ENCODE peak calls at places on chromosomes 5 and 9, in four cellular contexts. S, G, P and F are unnamed samples.

GRCh38 chr9:107175039-107175438 is 108.0 kb upstream of the RAD23B start:
- DNase-seq in S (no peak), G (no peak), P (no peak), F (no peak)

GRCh38 chr9:108101410-108101809 is 611.8 kb upstream of the KLF4 start:
- DNase-seq in S (no peak), G (no peak), P (no peak), F (no peak)

GRCh38 chr5:848671-849111 is 2.1 kb downstream of the ZDHHC11 start:
- DNase-seq in S (no peak), G (no peak), P (no peak), F (no peak)

GRCh38 chr5:25301836-25302235 is 657.1 kb upstream of the CDH10 start:
- DNase-seq in S (no peak), G (no peak), P (no peak), F (no peak)

GRCh38 chr5:9781882-9782281 is 151.7 kb upstream of the TAS2R1 start:
- DNase-seq in S (no peak), G (no peak), P (no peak), F (no peak)

GRCh38 chr5:145347026-145347616 is 488.0 kb downstream of the PRELID2 start:
- DNase-seq in S (peak; percentile 9), G (peak; percentile 23), P (peak; percentile 64), F (peak; percentile 62)

GRCh38 chr9:18999173-18999785 is 33.7 kb downstream of the SAXO1 start:
- DNase-seq in S (no peak), G (no peak), P (no peak), F (no peak)

GRCh38 chr9:135582966-135583685 is 21.6 kb downstream of the PAEP start:
- DNase-seq in S (no peak), G (no peak), P (no peak), F (no peak)

GRCh38 chr5:150675044-150675443 is 14.0 kb downstream of the MYOZ3 start:
- DNase-seq in S (no peak), G (no peak), P (no peak), F (no peak)

GRCh38 chr9:129109952-129110739 is 447 bp downstream of the CRAT start:
- DNase-seq in S (peak; percentile 18), G (no peak), P (no peak), F (no peak)

GRCh38 chr9:136551401-136552116 is 5.7 kb upstream of the NOTCH1 start:
- DNase-seq in S (no peak), G (no peak), P (peak; percentile 56), F (peak; percentile 70)

GRCh38 chr5:142803428-142804111 is 33.4 kb downstream of the ARHGAP26 start:
- DNase-seq in S (no peak), G (no peak), P (peak; percentile 68), F (no peak)

GRCh38 chr5:74624501-74624900 is 16.0 kb downstream of the ENC1 start:
- DNase-seq in S (no peak), G (no peak), P (no peak), F (no peak)

GRCh38 chr5:12876541-12877298 is 972.5 kb upstream of the CTNND2 start:
- DNase-seq in S (no peak), G (no peak), P (no peak), F (no peak)

GRCh38 chr9:4375424-4376195 is 75.7 kb upstream of the GLIS3 start:
- DNase-seq in S (no peak), G (peak; percentile 26), P (peak; percentile 47), F (peak; percentile 52)

GRCh38 chr5:65483474-65484346 is 2.0 kb upstream of the ADAMTS6 start:
- DNase-seq in S (peak; percentile 63), G (peak; percentile 52), P (peak; percentile 83), F (peak; percentile 65)

GRCh38 chr5:39399135-39400036 is 25.4 kb downstream of the DAB2 start:
- DNase-seq in S (peak; percentile 30), G (peak; percentile 32), P (peak; percentile 76), F (no peak)

GRCh38 chr5:141734501-141735231 is 52.6 kb upstream of the ARAP3 start:
- DNase-seq in S (no peak), G (no peak), P (peak; percentile 47), F (peak; percentile 90)

GRCh38 chr5:143063175-143063970 is 293.2 kb downstream of the ARHGAP26 start:
- DNase-seq in S (no peak), G (no peak), P (no peak), F (no peak)

GRCh38 chr9:10612649-10613398 is at the start of gene PTPRD:
- DNase-seq in S (peak; percentile 32), G (no peak), P (no peak), F (peak; percentile 89)

GRCh38 chr5:113020461-113021273 is 44.1 kb downstream of the DCP2 start:
- DNase-seq in S (peak; percentile 90), G (peak; percentile 84), P (peak; percentile 84), F (no peak)

GRCh38 chr5:150582281-150582791 is 58.1 kb upstream of the SYNPO start:
- DNase-seq in S (peak; percentile 62), G (no peak), P (peak; percentile 38), F (peak; percentile 59)

GRCh38 chr9:74304598-74304997 is 192.5 kb upstream of the RORB start:
- DNase-seq in S (no peak), G (no peak), P (no peak), F (peak; percentile 66)

GRCh38 chr9:109319072-109319630 is 1.7 kb downstream of the EPB41L4B start:
- DNase-seq in S (no peak), G (no peak), P (no peak), F (peak; percentile 49)
- TF ChIP-seq EZH2 in S (no peak), G (no peak), P (peak; percentile 87), F (peak; percentile 77)

GRCh38 chr9:130446111-130446861 is 1.5 kb downstream of the ASS1 start:
- DNase-seq in S (peak; percentile 38), G (no peak), P (no peak), F (peak; percentile 64)

GRCh38 chr9:130444565-130445221 is at the start of gene ASS1:
- DNase-seq in S (peak; percentile 33), G (no peak), P (no peak), F (peak; percentile 83)

GRCh38 chr9:130443840-130444492 is 795 bp upstream of the ASS1 start:
- DNase-seq in S (no peak), G (no peak), P (no peak), F (no peak)

GRCh38 chr9:130447193-130447816 is 2.5 kb downstream of the ASS1 start:
- DNase-seq in S (no peak), G (no peak), P (no peak), F (no peak)

GRCh38 chr9:130445268-130445983 is 665 bp downstream of the ASS1 start:
- DNase-seq in S (peak; percentile 61), G (no peak), P (no peak), F (peak; percentile 50)
- TF ChIP-seq EZH2 in S (no peak), G (no peak), P (peak; percentile 66), F (peak; percentile 38)

GRCh38 chr9:109641079-109641659 is 138.8 kb upstream of the PALM2AKAP2 start:
- DNase-seq in S (no peak), G (no peak), P (no peak), F (no peak)

GRCh38 chr9:109639666-109640231 is 140.2 kb upstream of the PALM2AKAP2 start:
- DNase-seq in S (no peak), G (no peak), P (no peak), F (peak; percentile 9)

GRCh38 chr9:109640232-109641078 is 139.5 kb upstream of the PALM2AKAP2 start:
- DNase-seq in S (no peak), G (no peak), P (no peak), F (peak; percentile 90)
- TF ChIP-seq EZH2 in S (no peak), G (no peak), P (no peak), F (peak; percentile 60)

GRCh38 chr9:120177121-120177520 is 402.8 kb downstream of the CDK5RAP2 start:
- DNase-seq in S (no peak), G (no peak), P (no peak), F (no peak)

DNA sequence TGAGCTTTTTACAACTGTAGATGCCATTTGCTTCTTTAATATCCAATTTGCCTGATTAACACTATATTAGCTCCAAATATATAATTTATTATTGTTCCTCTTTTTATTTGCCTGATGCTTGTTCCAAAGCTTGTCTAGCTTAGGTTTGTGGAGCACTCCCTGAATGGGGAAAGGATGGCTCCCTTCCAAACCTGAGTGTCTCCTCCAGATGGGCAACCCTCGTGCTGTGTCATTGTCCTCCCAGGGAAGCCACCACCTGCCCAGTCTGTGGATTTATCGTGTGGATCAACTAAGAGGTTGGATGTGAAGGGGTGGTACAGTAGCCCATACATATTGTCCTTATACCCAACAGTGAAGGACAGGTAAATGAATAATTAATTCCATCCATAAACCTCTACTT is 404.9 kb downstream of the CDK5RAP2 start:
- DNase-seq in S (no peak), G (no peak), P (no peak), F (no peak)
- TF ChIP-seq EZH2 in S (no peak), G (no peak), P (no peak), F (no peak)

DNA sequence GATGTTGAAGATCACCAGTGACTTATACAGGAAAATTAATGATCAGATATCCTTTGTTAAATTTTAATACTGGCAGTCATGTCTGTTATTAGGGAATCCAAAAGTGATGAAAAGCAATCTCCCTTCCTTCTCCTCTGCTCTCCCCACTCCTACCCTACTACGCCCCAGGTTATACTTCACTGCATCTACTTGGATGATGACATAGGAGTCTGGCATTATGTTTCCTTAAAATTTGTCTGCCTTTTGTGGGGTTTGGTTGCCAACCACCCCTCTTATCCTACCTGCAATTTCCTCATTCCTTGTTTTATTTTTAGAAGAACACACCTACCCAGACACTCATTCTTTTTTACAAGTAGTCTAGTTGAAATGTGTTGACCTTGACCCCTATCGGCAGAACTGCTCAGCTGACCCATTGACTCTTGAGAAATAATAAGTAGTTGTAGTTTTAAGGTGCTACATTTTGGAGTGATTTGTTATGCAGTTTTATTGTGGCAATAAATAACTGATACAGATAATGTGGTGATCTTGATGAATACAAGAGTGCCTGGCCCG is 5.1 kb upstream of the MOB3B start:
- DNase-seq in S (no peak), G (no peak), P (no peak), F (no peak)
- TF ChIP-seq EZH2 in S (no peak), G (no peak), P (no peak), F (no peak)